ENCODE peak calls at places on chromosomes 11 and 22, in seven cellular contexts. O is CD8-positive, alpha-beta memory T cell; Y is cardiac muscle cell; F is right lobe of liver; R is right atrium auricular region; A is A549; D is mesendoderm. M is an unnamed sample. For H3K4me1, the result is how much of the 10 kb centered on the place peaks cover.

GRCh38 chr11:79157738-79158137 is 283.1 kb downstream of the TENM4 start:
- DNase-seq in A (no peak), O (no peak), D (no peak), F (no peak), R (no peak), Y (no peak), M (no peak)

GRCh38 chr11:19954899-19955298 is 205.4 kb downstream of the DBX1 start:
- DNase-seq in R (no peak), F (peak), Y (no peak), D (no peak), O (no peak), A (no peak), M (no peak)

GRCh38 chr11:36292311-36292722 is 3.1 kb upstream of the COMMD9 start:
- DNase-seq in O (no peak), D (peak), F (no peak), R (no peak), A (peak), Y (no peak), M (no peak)

GRCh38 chr11:1307163-1307870 is 2.1 kb downstream of the TOLLIP start:
- DNase-seq in F (no peak), D (no peak), R (no peak), Y (no peak), A (no peak), O (no peak), M (no peak)

GRCh38 chr11:43393765-43394355 is 35.1 kb downstream of the TTC17 start:
- DNase-seq in R (no peak), D (no peak), Y (peak), A (no peak), O (no peak), F (peak), M (no peak)

GRCh38 chr22:40436460-40437431 is 66.4 kb downstream of the SGSM3 start:
- DNase-seq in O (no peak), F (no peak), A (peak), R (no peak), Y (peak), D (peak), M (no peak)

GRCh38 chr11:65454311-65454695 is 31.7 kb downstream of the NEAT1 start:
- DNase-seq in R (no peak), D (no peak), A (no peak), Y (no peak), F (peak), O (no peak), M (no peak)

GRCh38 chr11:59053387-59053786 is 32.7 kb upstream of the GLYATL1B start:
- DNase-seq in F (peak), A (no peak), R (peak), D (peak), Y (peak), O (peak), M (no peak)

GRCh38 chr11:36465449-36466163 is 44.5 kb downstream of the TRAF6 start:
- DNase-seq in A (no peak), F (no peak), Y (no peak), R (no peak), O (no peak), D (no peak), M (no peak)

GRCh38 chr11:61092908-61093763 is 9.2 kb upstream of the CD5 start:
- DNase-seq in R (no peak), Y (no peak), O (no peak), D (no peak), F (no peak), A (no peak), M (no peak)

GRCh38 chr22:30718938-30719337 is 24.3 kb downstream of the OSBP2 start:
- DNase-seq in F (no peak), O (no peak), A (no peak), Y (no peak), R (no peak), D (no peak), M (no peak)

GRCh38 chr22:39674536-39674935 is 104.0 kb downstream of the CACNA1I start:
- DNase-seq in D (peak), O (no peak), Y (no peak), A (no peak), R (no peak), F (no peak), M (no peak)

GRCh38 chr11:88167853-88168252 is 7.4 kb downstream of the RAB38 start:
- DNase-seq in F (no peak), A (no peak), Y (no peak), D (no peak), O (no peak), R (no peak), M (no peak)

GRCh38 chr11:126303623-126304456 is at the start of gene DCPS:
- DNase-seq in F (peak), D (peak), A (peak), Y (peak), R (peak), O (peak), M (peak)

GRCh38 chr11:62508336-62509058 is 38.1 kb downstream of the AHNAK start:
- DNase-seq in O (no peak), R (peak), D (peak), F (peak), Y (peak), A (peak), M (no peak)

GRCh38 chr22:19713650-19714319 is 518 bp upstream of the SEPTIN5 start:
- DNase-seq in O (no peak), F (no peak), D (no peak), R (no peak), Y (peak), A (no peak), M (no peak)

GRCh38 chr22:40026641-40027040 is 31.9 kb downstream of the FAM83F start:
- DNase-seq in F (no peak), Y (no peak), O (no peak), A (no peak), R (no peak), D (no peak), M (no peak)

GRCh38 chr22:36208934-36209333 is 7.3 kb upstream of the APOL4 start:
- DNase-seq in Y (no peak), D (no peak), O (no peak), R (no peak), F (no peak), A (no peak), M (no peak)

GRCh38 chr22:44292007-44292370 is 20.8 kb downstream of the SHISAL1 start:
- DNase-seq in Y (no peak), F (no peak), R (no peak), O (no peak), A (no peak), D (peak), M (no peak)
- H3K4me1 ChIP-seq in Y (under half), F (under half), R (under half), O (under half), A (under half), D (under half), M (under half)

GRCh38 chr11:73217810-73218105 is 323 bp upstream of the P2RY2 start:
- DNase-seq in R (no peak), D (no peak), F (no peak), O (no peak), A (no peak), Y (no peak), M (no peak)

GRCh38 chr11:73218830-73219215 is 742 bp downstream of the P2RY2 start:
- DNase-seq in Y (no peak), R (no peak), F (no peak), A (no peak), O (no peak), D (no peak), M (no peak)

GRCh38 chr11:73218106-73218829 is at the start of gene P2RY2:
- DNase-seq in R (peak), F (peak), Y (peak), A (peak), O (no peak), D (peak), M (no peak)

GRCh38 chr11:73216466-73216865 is 1.6 kb upstream of the P2RY2 start:
- DNase-seq in A (no peak), Y (no peak), D (no peak), R (no peak), F (no peak), O (no peak), M (no peak)

DNA sequence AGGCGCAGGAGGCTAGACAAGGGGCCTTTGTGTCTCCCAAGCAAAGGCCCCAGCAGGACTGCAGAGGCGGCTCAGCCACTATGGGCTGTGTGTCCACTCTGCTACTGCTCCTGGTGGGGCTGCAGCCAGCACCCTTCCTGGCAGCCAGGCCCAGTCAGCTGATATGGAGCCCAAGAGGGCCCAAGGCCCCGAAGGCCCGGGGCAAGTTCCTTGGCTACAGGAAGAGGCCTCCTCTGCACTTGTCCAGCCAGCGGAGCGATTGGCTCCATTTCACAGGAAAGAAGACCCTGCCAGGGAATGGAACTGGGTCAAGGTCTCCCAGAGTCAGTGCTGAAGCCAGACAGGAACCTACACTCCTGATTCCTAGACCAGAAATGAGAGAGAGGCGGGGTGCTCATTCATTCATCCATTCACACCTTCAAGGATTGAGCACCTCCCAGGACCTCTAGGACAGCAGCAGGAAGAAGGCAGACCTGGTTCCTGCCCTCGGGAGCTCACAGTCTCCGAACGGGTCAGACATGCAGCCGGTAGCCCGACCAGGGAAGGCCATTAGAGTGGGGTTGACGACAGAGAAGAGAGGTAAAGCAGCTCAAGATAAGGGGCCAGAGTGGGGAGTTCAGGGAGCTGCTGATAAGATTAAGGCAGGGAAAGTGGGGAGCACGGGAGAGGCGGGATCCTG is 811 bp upstream of the P2RY2 start:
- DNase-seq in F (no peak), R (no peak), O (no peak), A (no peak), D (no peak), Y (no peak), M (no peak)
- H3K4me3 ChIP-seq in F (peak), R (peak), O (no peak), A (peak), D (no peak), Y (no peak), M (peak)

GRCh38 chr11:83061883-83062282 is 9.8 kb downstream of the RAB30 start:
- DNase-seq in O (no peak), R (no peak), Y (no peak), F (no peak), D (no peak), A (no peak), M (no peak)
- H3K4me1 ChIP-seq in O (under half), R (under half), Y (under half), F (under half), D (under half), A (under half), M (under half)

GRCh38 chr22:42918500-42918899 is 61.4 kb upstream of the ARFGAP3 start:
- DNase-seq in O (no peak), A (no peak), D (no peak), F (no peak), R (no peak), Y (no peak), M (no peak)

GRCh38 chr22:42914511-42915076 is 57.5 kb upstream of the ARFGAP3 start:
- DNase-seq in O (no peak), D (no peak), F (peak), A (no peak), Y (no peak), R (no peak), M (no peak)

GRCh38 chr22:42919199-42919598 is 62.1 kb upstream of the ARFGAP3 start:
- DNase-seq in R (no peak), Y (no peak), A (peak), O (no peak), F (no peak), D (peak), M (no peak)

GRCh38 chr22:42913874-42914510 is 56.9 kb upstream of the ARFGAP3 start:
- DNase-seq in D (peak), A (no peak), R (no peak), F (peak), Y (no peak), O (no peak), M (no peak)

DNA sequence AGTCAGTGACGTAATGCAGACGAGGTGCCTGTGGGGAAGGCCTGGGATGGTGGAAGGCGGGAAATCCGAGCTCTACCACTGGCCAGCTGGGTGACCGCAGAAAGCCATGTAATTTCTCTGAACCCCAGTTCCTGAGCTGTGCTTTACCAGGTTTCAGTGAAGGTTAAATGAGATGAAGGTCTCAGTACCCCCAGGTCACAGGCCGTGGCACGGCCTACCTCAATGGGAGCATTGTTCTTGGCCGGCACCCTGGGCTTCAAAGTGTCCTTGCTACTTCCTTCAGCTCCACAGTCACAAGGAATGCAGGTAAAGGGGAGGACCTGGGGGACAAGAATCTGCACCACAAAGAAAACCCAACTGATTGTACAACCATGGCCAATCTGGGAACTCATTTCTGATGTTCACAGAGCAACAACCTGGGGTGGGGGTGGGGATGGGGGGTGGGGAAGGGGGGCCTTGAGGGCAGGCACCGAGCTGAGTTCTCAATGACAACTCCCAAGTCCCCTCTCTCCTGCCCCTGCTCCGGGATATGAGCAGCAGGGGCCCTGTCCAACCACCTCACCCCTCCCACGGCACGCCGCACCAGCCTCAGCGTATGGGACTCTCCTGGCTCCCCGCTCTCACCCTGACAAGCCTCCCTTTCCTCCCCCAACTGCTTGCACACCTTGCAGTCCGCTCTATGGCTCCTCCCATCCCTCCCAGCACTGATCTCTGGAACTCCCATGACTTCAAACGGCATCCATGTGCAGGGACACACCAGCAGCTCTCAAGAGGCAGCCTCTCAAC is 59.1 kb upstream of the ARFGAP3 start:
- DNase-seq in Y (peak), O (no peak), D (peak), F (no peak), R (no peak), A (no peak), M (no peak)
- H3K4me3 ChIP-seq in Y (no peak), O (no peak), D (no peak), F (no peak), R (no peak), A (no peak), M (no peak)

GRCh38 chr11:86577663-86578636 is 94.5 kb downstream of the ME3 start:
- DNase-seq in O (no peak), R (peak), Y (no peak), A (peak), F (peak), D (no peak), M (peak)
- H3K4me1 ChIP-seq in O (under half), R (under half), Y (under half), A (half or more), F (under half), D (under half), M (under half)

DNA sequence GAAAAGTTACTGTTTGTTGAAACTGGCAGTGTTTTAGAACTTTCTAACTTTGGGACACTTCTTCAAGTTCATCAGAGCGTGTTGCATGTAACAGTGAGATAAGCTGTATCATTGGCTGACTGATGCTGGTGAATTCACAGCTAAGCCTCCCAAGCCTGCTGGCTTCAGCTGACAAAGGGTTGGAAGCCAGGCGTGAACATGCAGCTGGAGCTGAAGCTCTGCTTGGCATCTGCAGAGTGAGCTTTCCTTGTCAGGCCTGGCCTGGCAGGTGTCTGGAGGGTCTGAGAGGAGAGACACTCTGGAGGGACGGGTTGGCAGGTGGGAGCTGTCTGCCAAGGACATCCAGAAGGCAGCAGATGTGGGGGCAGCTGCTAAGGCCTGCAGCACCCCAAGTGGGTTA is 1.5 kb downstream of the AMPD3 start:
- DNase-seq in Y (no peak), A (no peak), D (peak), O (no peak), R (no peak), F (no peak), M (no peak)
- H3K4me3 ChIP-seq in Y (no peak), A (peak), D (no peak), O (peak), R (no peak), F (peak), M (peak)

GRCh38 chr22:37744589-37744988 is 47.7 kb downstream of the TRIOBP start:
- DNase-seq in D (peak), A (no peak), R (no peak), O (no peak), Y (no peak), F (no peak), M (no peak)
- H3K4me1 ChIP-seq in D (under half), A (half or more), R (under half), O (under half), Y (under half), F (under half), M (under half)

DNA sequence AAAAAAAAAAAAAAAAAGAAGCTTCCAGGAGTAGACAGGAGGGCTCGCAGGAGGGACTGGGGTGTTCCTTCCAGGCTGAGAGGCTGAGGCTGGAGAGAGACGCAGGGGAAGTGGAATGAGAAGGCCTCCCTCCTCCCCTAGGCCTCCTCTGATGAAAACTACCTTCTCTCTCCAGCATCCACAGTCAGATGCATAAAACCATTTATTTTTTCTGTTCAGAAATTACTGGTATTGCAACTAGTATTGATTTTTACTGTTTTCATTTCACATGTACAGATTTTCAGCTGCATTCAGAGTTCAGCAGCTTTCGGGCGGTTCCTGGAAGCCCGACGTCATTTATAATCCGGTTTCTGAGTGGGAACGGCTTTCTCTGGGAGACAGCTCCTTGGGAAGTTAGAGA is 6.8 kb upstream of the NFAM1 start:
- DNase-seq in O (no peak), A (no peak), D (no peak), R (no peak), Y (no peak), F (no peak), M (no peak)
- H3K4me3 ChIP-seq in O (no peak), A (no peak), D (no peak), R (no peak), Y (no peak), F (no peak), M (no peak)

GRCh38 chr11:116714902-116715301 is 57.9 kb downstream of the BUD13 start:
- DNase-seq in Y (no peak), A (no peak), R (no peak), F (no peak), D (peak), O (no peak), M (no peak)

GRCh38 chr11:116715383-116715782 is 57.4 kb downstream of the BUD13 start:
- DNase-seq in A (no peak), R (no peak), D (peak), F (no peak), Y (no peak), O (no peak), M (no peak)

GRCh38 chr11:116710762-116711161 is 62.0 kb downstream of the BUD13 start:
- DNase-seq in F (no peak), D (no peak), R (no peak), O (no peak), A (no peak), Y (no peak), M (no peak)

GRCh38 chr11:116709970-116710369 is 62.8 kb downstream of the BUD13 start:
- DNase-seq in Y (no peak), D (no peak), O (no peak), A (no peak), R (no peak), F (no peak), M (no peak)

GRCh38 chr11:116712428-116712827 is 60.4 kb downstream of the BUD13 start:
- DNase-seq in D (peak), A (no peak), Y (no peak), R (no peak), F (no peak), O (no peak), M (no peak)
- H3K4me1 ChIP-seq in D (under half), A (under half), Y (under half), R (under half), F (under half), O (under half), M (under half)

M was measured in thoracic aorta.